ENCODE peak calls at places on chromosomes 12 and 14, in ten cellular contexts. U is glutamatergic neuron, O is lower leg skin, N is kidney epithelial cell, B is mesothelial cell of epicardium, T is MCF 10A, V is foreskin fibroblast, X is neural crest cell, Z is lung, E is body of pancreas. Y is an unnamed sample.
A peak's percentile ranks its signal among the peaks of the same experiment; 100 is the strongest.

GRCh38 chr12:56160160-56160763 is 2.1 kb downstream of the MYL6 start:
- DNase-seq in X (no peak), U (no peak), V (peak; percentile 69), N (no peak), Z (no peak), O (no peak), T (no peak), E (no peak), B (no peak), Y (no peak)

GRCh38 chr12:68175566-68176033 is 16.1 kb upstream of the IFNG start:
- DNase-seq in Z (no peak), B (no peak), U (no peak), O (no peak), T (no peak), E (no peak), N (no peak), V (no peak), X (no peak), Y (no peak)

GRCh38 chr12:54416908-54417603 is 2.0 kb downstream of the ITGA5 start:
- DNase-seq in O (no peak), T (peak; percentile 49), X (no peak), E (no peak), B (no peak), Z (no peak), N (no peak), V (peak; percentile 71), U (no peak), Y (no peak)

GRCh38 chr14:95713596-95714371 is at the start of gene TCL1A:
- DNase-seq in T (no peak), O (no peak), E (no peak), U (no peak), N (no peak), V (no peak), Z (no peak), B (no peak), X (no peak), Y (no peak)

GRCh38 chr12:65948320-65949008 is 124.2 kb downstream of the HMGA2 start:
- DNase-seq in U (no peak), Z (peak; percentile 51), V (peak; percentile 95), E (peak; percentile 80), N (peak; percentile 89), B (peak; percentile 67), T (peak; percentile 98), X (no peak), O (peak; percentile 73), Y (no peak)

GRCh38 chr14:96592591-96593388 is 90.6 kb downstream of the PAPOLA start:
- DNase-seq in E (peak; percentile 63), Z (no peak), U (peak; percentile 55), N (no peak), B (peak; percentile 54), X (peak; percentile 44), T (no peak), V (peak; percentile 66), O (no peak), Y (peak; percentile 67)

GRCh38 chr12:111759991-111760390 is 6.7 kb upstream of the ALDH2 start:
- DNase-seq in N (no peak), V (no peak), X (no peak), B (no peak), T (no peak), Z (no peak), O (no peak), U (no peak), E (no peak), Y (no peak)

GRCh38 chr12:18428416-18428815 is 167.1 kb downstream of the PIK3C2G start:
- DNase-seq in X (no peak), N (peak; percentile 23), V (no peak), O (no peak), B (no peak), T (no peak), E (no peak), Z (no peak), U (no peak), Y (no peak)

GRCh38 chr14:81402123-81402495 is 2.0 kb upstream of the STON2 start:
- DNase-seq in E (no peak), N (no peak), U (no peak), O (no peak), V (peak; percentile 56), Z (no peak), T (peak; percentile 23), B (no peak), X (no peak), Y (no peak)

GRCh38 chr12:7497661-7498060 is 5.9 kb downstream of the CD163 start:
- DNase-seq in T (no peak), U (no peak), Z (no peak), E (no peak), N (peak; percentile 7), O (no peak), B (no peak), X (no peak), V (peak; percentile 38), Y (no peak)

DNA sequence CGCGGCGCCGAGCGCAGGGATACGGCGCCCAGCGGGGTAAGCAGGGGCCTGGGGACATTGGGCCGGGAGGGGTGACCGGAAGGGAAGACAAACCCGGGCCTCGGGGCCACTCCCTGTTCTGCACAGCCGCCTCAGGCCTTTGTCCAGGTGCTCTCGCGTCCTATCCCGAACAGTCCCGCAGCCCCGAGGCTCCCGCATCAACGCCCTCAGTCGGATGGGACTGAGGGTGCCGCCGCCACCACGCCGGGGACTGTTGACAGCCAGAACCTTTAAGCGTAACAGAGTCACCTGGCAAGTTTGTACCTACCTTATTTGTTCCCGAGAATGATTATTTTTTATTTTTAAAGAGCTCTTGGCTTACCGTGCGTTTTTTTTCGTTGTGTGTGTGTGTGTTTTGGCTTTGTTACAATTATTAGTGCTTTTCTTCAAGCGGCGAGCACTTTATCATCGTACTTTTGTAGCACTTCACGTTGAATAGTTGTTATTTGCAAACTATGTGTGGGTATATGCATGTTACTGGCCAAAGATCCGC is 395 bp downstream of the COA8 start:
- DNase-seq in U (no peak), O (peak; percentile 56), X (no peak), N (no peak), Z (peak; percentile 62), E (peak; percentile 77), V (no peak), T (peak; percentile 72), B (no peak), Y (no peak)
- TF ChIP-seq CTCF in U (no peak), O (no peak), X (no peak), N (no peak), Z (no peak), E (no peak), V (no peak), T (no peak), B (no peak), Y (no peak)

DNA sequence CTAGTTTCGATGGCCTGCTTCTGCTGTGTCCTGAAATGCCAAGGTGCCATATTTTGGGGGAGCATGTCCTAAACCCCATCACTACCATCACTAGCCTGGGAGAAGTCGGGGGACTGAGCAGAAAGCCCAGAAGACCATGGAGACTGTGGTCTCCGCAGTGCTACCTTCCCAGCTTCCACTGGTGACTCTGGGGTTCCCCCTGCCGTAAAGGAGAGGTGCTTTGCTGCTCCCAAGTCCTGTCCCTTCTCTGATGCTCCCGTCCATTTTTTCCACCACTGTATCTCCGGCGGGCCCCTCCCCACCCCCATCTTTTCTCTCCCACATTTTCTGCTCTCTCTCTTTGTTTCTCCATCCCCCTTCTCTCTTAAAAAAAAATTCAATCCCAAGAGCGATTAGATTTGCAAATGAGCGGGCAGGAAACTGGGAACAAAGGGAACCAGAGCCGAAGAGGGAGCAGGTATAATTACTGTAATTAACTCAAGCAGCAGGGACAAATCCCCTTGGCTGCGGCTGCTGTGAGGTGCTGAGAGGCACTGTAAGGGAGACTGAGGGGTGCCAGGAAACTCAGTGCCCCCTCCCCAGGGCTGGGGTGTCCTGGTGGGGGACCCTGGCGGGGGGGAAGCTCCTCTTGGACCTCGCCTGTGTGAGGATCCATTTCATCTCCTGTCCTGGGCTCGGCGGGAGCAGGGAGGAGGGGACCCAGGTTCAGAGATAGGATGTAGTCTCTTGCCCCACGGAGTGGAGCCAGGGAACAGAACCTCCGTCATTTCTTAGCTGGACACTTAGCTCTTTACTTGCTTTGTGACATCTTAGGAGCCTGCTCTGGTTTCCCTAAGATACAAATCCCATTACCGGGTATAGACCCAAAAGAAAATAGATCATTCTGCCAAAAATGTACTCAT is 140.5 kb upstream of the NRXN3 start:
- DNase-seq in T (no peak), X (no peak), Z (no peak), N (no peak), E (no peak), O (no peak), B (no peak), U (no peak), V (no peak), Y (peak; percentile 17)
- TF ChIP-seq CTCF in T (no peak), X (peak; percentile 26), Z (no peak), N (peak; percentile 16), E (no peak), O (no peak), B (no peak), U (no peak), V (peak; percentile 11), Y (no peak)

DNA sequence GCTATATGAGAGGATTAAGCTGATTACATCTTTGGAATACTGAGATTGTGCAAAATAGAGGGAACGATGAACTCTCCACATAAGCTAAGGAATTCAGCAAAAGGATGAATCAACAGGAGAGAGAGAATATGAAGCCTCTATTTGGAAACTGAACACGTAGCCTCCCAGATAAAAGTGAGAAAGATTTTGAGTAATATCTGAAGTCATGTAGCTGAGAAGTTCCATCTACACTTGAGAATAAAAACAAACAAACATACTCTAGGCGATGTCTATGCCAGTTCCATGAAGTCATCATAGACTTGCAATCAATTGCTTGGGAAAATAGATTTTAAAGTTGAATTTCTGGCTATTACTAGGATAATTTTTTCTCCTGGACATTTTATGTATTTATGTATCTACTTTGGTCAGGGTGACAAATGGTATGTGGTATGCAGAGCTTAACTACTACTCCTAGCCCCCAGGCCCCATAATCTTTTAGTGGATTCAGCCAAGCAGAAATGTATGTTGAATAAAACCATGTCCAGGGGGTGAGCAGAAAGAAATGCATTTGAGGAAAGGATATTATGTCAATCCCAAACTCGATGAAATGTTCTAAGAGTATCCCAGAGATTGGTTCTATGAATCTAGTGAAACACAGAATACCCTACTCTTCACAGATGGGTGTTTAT is 627.4 kb downstream of the DIO2 start:
- DNase-seq in E (no peak), X (no peak), O (no peak), N (no peak), T (peak; percentile 33), V (peak; percentile 56), B (no peak), Z (no peak), U (no peak), Y (no peak)
- TF ChIP-seq CTCF in E (no peak), X (no peak), O (no peak), N (no peak), T (no peak), V (no peak), B (no peak), Z (no peak), U (no peak), Y (no peak)

DNA sequence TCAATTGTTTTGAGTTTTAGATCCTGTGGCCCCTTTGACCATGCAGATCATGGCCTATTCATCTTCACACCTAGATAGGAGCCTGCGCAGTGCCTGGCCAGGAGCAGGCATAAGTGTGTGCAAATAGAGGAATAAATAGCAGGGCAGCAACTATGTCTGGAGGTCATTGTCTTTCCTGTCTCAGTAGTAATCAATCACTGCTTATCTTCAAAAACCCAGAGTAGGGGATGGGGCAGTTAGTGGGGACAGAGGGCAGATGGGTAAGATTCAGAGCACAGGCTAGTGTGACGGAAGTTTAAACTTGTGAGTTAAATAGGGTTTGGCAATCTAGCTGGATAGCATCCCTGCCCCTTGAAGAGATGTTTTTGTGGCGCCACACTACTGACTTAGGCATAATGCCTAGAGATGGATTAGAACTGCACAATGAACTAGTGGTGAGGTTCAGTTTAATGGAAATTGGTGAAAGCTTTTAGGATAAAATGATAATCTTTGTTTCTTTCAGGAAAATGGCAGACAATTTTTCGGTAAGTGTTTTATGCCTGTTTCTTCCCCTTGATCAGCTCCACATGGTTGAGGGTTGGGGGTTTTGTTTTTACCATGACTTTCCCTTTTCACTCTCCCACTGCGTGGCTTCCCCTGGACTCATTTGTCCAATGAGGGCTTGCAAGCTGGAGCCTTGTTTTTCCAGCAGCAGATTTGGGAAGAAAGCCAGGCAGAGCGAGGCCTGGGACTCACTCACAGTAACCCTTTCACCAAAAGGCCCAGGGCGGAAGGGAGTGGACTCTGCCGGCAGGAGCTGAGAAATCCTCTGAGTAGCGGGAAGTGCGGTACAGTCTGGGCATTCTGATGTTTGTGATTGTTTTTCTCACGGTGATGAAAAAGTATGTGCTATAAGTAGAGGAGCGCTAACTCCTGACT is 8.1 kb downstream of the LGALS3 start:
- DNase-seq in E (peak; percentile 67), N (no peak), U (no peak), X (no peak), T (peak; percentile 62), V (peak; percentile 90), O (no peak), B (no peak), Z (peak; percentile 60), Y (no peak)
- TF ChIP-seq CTCF in E (peak; percentile 18), N (no peak), U (no peak), X (no peak), T (no peak), V (no peak), O (no peak), B (no peak), Z (no peak), Y (no peak)